ENCODE peak calls at places on chromosomes 11 and 22, in nine cellular contexts. X is thoracic aorta, S is AG04450, T is pancreas, U is PC-3, Q is HCT116, D is fibroblast of mammary gland, N is brain microvascular endothelial cell, P is A549. J is an unnamed sample.

GRCh38 chr22:22681221-22681739 is 36.9 kb downstream of the GGTLC2 start:
- DNase-seq in S (no peak), U (no peak), N (peak), P (no peak), X (no peak), D (peak), Q (no peak), T (no peak), J (no peak)

GRCh38 chr11:47186937-47187681 is 875 bp upstream of the PACSIN3 start:
- DNase-seq in X (no peak), D (peak), N (peak), P (peak), Q (no peak), S (no peak), T (peak), U (no peak), J (peak)

GRCh38 chr22:40407831-40408717 is 37.7 kb downstream of the SGSM3 start:
- DNase-seq in X (no peak), D (no peak), N (no peak), P (no peak), Q (no peak), U (no peak), T (no peak), S (no peak), J (peak)

GRCh38 chr22:23215294-23216204 is 35.2 kb downstream of the BCR start:
- DNase-seq in U (peak), P (no peak), T (peak), N (no peak), X (no peak), Q (no peak), S (no peak), D (peak), J (peak)

GRCh38 chr11:80916180-80916811 is 1475.5 kb upstream of the TENM4 start:
- DNase-seq in D (no peak), Q (no peak), N (no peak), T (no peak), U (no peak), S (no peak), P (no peak), X (no peak), J (peak)

GRCh38 chr11:77002776-77003175 is 31.4 kb upstream of the B3GNT6 start:
- DNase-seq in Q (no peak), N (no peak), P (no peak), X (no peak), T (no peak), U (no peak), D (no peak), S (no peak), J (no peak)

GRCh38 chr11:70244698-70245097 is 25.8 kb upstream of the PPFIA1 start:
- DNase-seq in D (peak), Q (no peak), S (peak), N (peak), U (peak), P (peak), X (no peak), T (peak), J (no peak)

GRCh38 chr11:18912883-18913282 is 26.3 kb downstream of the MRGPRX1 start:
- DNase-seq in P (no peak), X (no peak), T (no peak), D (no peak), U (no peak), N (no peak), Q (no peak), S (no peak), J (no peak)

GRCh38 chr11:134542401-134543143 is 130.5 kb upstream of the B3GAT1 start:
- DNase-seq in Q (peak), N (no peak), D (no peak), U (peak), P (no peak), S (no peak), T (no peak), X (no peak), J (peak)

DNA sequence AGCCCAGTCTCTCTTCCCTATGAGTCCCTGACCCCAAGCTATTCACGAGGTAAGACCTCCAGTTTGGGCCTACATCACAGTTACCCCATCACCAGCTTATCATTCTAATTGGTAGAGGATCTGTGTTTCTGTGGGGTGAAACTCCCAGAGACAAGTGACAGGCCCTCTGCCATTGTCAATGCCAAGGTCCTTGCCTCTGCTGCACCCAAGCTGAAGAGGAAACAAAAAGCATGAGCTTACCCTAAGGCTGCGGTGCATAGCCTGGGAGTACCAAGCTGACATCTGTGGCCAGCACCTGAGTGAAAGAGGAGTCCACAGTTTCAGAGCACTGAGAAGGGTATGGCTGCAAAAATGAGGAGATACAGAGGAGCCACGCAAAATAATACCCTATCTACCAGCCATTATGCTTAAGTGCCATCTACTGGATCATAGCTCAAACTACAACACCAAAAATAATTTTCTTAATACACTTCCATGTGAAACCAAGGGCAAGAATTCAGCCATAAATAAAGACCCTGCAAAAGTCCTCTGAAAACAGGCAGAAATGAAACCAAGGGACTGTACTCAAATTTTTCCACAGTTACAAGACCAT is 62.3 kb upstream of the ANO5 start:
- DNase-seq in S (no peak), Q (no peak), X (no peak), N (no peak), U (peak), P (peak), T (no peak), D (no peak), J (peak)
- TF ChIP-seq CTCF in S (no peak), Q (peak), X (no peak), N (no peak), U (peak), P (peak), T (peak), D (peak), J (peak)

DNA sequence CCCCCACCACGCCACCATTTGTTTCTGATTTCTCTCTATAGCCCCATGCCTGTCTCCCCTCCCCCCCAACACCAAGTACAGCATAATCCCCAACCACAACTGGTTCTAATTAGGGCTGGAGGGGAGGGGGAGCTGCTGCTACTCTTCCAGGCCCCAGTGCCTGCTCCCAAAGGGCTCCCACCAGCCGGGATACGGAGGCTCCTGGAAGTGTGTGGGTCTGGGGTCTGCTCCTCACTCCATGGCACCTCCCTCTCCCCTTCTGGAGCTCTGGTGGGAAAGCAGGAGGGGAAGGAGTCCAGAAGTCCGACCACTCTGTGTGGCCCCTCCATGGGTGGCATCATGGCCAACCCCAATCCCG is 18.0 kb downstream of the BCL9L start:
- DNase-seq in U (no peak), P (no peak), S (no peak), N (no peak), Q (no peak), X (no peak), T (peak), D (peak), J (no peak)
- H3K4me3 ChIP-seq in U (no peak), P (peak), S (no peak), N (no peak), Q (peak), X (no peak), T (no peak), D (no peak), J (no peak)

GRCh38 chr11:57228600-57228999 is 8.4 kb downstream of the APLNR start:
- DNase-seq in N (no peak), D (no peak), Q (no peak), U (no peak), S (no peak), T (no peak), X (no peak), P (no peak), J (no peak)
- TF ChIP-seq CTCF in N (no peak), D (no peak), Q (no peak), U (no peak), S (no peak), T (no peak), X (no peak), P (no peak), J (no peak)

GRCh38 chr11:2792376-2793250 is 92.8 kb upstream of the KCNQ1OT1 start:
- DNase-seq in X (no peak), N (no peak), D (no peak), P (no peak), Q (no peak), T (peak), U (peak), S (no peak), J (no peak)

GRCh38 chr11:2789791-2790580 is 90.2 kb upstream of the KCNQ1OT1 start:
- DNase-seq in P (no peak), T (peak), U (no peak), Q (no peak), S (no peak), D (no peak), X (no peak), N (no peak), J (no peak)

GRCh38 chr11:2790581-2790925 is 90.8 kb upstream of the KCNQ1OT1 start:
- DNase-seq in T (peak), N (no peak), P (no peak), X (no peak), Q (no peak), U (no peak), S (no peak), D (no peak), J (no peak)

GRCh38 chr11:2791139-2791520 is 91.3 kb upstream of the KCNQ1OT1 start:
- DNase-seq in U (no peak), X (peak), S (no peak), P (no peak), T (peak), D (no peak), Q (no peak), N (no peak), J (no peak)

GRCh38 chr11:2791521-2792375 is 92.0 kb upstream of the KCNQ1OT1 start:
- DNase-seq in T (peak), U (no peak), Q (no peak), N (no peak), X (no peak), D (no peak), S (no peak), P (no peak), J (no peak)
- H3K4me3 ChIP-seq in T (peak), U (peak), Q (no peak), N (peak), X (peak), D (no peak), S (peak), P (no peak), J (peak)

DNA sequence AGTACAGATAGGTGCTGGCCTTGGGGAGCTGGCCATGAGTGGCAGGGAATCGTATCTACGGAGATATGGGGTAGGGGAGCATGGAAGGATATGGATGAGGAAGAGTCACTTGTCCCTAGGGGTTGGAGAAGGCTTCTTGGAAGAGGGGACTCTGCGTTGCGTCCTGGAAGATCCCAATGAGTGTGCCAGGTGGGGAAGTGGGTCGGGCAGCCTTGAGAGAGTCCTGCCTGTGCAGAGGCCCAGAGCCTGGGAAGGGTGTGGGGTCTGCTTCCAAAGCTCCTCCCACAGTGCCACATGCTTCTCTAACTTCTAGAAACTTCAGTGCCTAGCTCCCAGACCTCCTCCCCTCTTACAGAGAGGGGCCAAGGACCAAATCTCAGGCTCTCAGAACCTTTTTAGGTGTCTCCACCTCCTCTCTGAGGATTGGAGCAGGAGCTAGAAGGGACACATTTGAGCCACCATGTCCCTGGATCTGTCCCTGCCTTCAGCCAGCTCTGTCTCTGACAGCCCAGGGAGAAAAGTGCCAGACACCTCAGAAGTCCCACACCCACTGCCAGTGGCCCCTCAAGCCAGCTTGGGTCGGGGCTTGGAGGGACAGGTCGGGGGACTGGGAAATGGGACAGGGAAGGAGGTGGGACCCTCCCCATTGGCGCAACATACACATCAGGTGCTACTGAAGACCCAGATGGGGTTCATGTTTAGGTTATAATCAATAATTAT is 11.0 kb downstream of the RHBDD3 start:
- DNase-seq in D (no peak), P (no peak), T (no peak), Q (no peak), S (no peak), X (no peak), N (no peak), U (no peak), J (no peak)
- TF ChIP-seq CTCF in D (no peak), P (no peak), T (no peak), Q (no peak), S (no peak), X (no peak), N (no peak), U (no peak), J (no peak)

GRCh38 chr11:67272327-67273259 is 6.3 kb downstream of the GRK2 start:
- DNase-seq in X (no peak), Q (no peak), D (no peak), P (no peak), S (no peak), N (no peak), T (no peak), U (no peak), J (no peak)
- H3K4me3 ChIP-seq in X (peak), Q (no peak), D (no peak), P (no peak), S (no peak), N (no peak), T (no peak), U (no peak), J (no peak)

DNA sequence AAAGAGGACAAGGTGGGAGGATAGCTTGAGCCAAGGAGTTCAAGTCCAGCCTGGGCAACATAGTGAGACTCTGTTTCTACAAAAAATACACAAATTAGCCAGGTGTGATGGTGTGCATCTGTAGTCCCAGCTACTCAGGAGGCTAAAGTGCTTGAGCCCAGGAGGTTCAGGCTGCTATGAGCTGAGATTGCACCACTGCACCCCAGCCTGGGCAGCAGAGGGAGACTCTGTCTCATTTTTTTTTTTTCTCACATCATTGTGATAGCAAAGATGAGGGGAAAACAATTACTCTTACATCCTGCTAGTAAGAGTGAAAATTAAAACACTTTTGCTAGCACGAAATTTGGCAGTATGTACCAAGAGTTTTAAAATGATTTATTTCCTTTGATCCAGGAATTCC is 463.7 kb downstream of the TMEM135 start:
- DNase-seq in U (no peak), X (no peak), T (no peak), Q (no peak), P (no peak), N (no peak), S (no peak), D (no peak), J (no peak)
- TF ChIP-seq CTCF in U (no peak), X (no peak), T (no peak), Q (peak), P (no peak), N (no peak), S (no peak), D (no peak), J (no peak)

GRCh38 chr11:120715239-120715638 is 203.7 kb downstream of the GRIK4 start:
- DNase-seq in S (no peak), X (no peak), N (no peak), Q (no peak), P (peak), D (peak), T (no peak), U (peak), J (no peak)
- H3K4me3 ChIP-seq in S (no peak), X (no peak), N (peak), Q (no peak), P (no peak), D (no peak), T (no peak), U (no peak), J (no peak)

DNA sequence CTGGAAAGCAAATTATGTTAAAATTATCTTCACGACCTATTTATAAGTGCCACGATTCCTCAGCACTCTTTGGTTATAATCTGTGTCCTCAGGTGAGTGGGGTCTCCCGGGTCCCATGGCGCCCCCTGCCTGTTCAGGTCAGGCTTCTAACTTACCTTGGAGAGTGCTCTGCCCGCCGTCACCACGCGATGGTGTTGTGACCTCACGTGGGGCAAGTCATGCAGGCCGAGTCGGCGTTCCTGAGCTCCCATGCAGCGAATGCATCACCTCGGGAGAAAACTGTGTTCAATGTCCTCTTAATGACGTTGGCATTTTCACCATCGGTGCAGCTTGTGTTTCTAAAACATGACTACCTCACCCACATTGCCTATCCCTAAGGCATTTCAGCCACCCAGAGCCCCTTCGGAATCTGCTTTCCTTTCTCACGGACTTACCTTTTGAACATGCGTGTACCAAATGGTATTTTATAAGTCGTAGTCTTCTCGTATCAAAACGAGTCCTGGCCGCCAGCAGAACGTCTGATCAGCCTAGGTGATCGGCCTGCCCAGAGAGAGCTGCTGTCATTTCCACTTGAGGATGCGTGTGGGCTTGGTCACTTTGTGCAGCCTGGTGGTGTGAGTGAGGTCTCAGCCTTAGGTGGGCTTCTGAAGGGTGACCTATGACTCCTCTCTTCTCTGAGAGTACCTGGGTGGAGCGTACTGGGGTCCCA is 64.8 kb downstream of the TBC1D22A start:
- DNase-seq in X (no peak), D (no peak), T (no peak), U (no peak), P (no peak), S (no peak), Q (no peak), N (no peak), J (no peak)
- TF ChIP-seq CTCF in X (no peak), D (no peak), T (no peak), U (peak), P (no peak), S (no peak), Q (peak), N (peak), J (no peak)